ENCODE peak calls at places on chromosomes 3 and 15, in five cellular contexts. G is CD8-positive, alpha-beta memory T cell; S is activated CD4-positive, alpha-beta T cell treated with anti-CD3 and anti-CD28 coated beads for 4 hours; Y is NCI-H510A treated with DMSO at 0.1 percent for 48 hours; B is NCI-H2029 treated with DMSO at 0.1 percent for 48 hours. T is an unnamed sample.

GRCh38 chr15:72227720-72228119 is 3.3 kb downstream of the PKM start:
- DNase-seq in G (no peak), S (peak), Y (no peak), B (no peak), T (no peak)

GRCh38 chr15:26807517-26808427 is 34.9 kb upstream of the GABRB3 start:
- DNase-seq in G (no peak), S (no peak), Y (no peak), B (no peak), T (no peak)

GRCh38 chr3:117553461-117553860 is 843.9 kb downstream of the TUSC7 start:
- DNase-seq in G (no peak), S (no peak), Y (no peak), B (no peak), T (peak)

GRCh38 chr3:16101295-16102186 is 72.9 kb upstream of the GALNT15 start:
- DNase-seq in G (no peak), S (no peak), Y (no peak), B (no peak), T (peak)

GRCh38 chr15:74340139-74340538 is 27.3 kb downstream of the CYP11A1 start:
- DNase-seq in G (no peak), S (no peak), Y (no peak), B (no peak), T (no peak)

GRCh38 chr15:80988148-80988796 is 1.3 kb downstream of the MESD start:
- DNase-seq in G (no peak), S (no peak), Y (no peak), B (no peak), T (no peak)

GRCh38 chr3:8341853-8342252 is 159.8 kb upstream of the LMCD1 start:
- DNase-seq in G (no peak), S (no peak), Y (no peak), B (no peak), T (no peak)

GRCh38 chr3:34111361-34111760 is 312.9 kb downstream of the PDCD6IP start:
- DNase-seq in G (no peak), S (no peak), Y (no peak), B (no peak), T (no peak)

GRCh38 chr3:52372822-52373504 is 56.8 kb downstream of the DNAH1 start:
- DNase-seq in G (no peak), S (no peak), Y (no peak), B (no peak), T (no peak)

GRCh38 chr3:62167566-62168262 is 205.6 kb downstream of the FEZF2 start:
- DNase-seq in G (no peak), S (no peak), Y (no peak), B (no peak), T (no peak)

GRCh38 chr15:28003302-28004037 is 95.6 kb downstream of the OCA2 start:
- DNase-seq in G (no peak), S (no peak), Y (no peak), B (no peak), T (no peak)

GRCh38 chr15:34133511-34133910 is 31.6 kb downstream of the PGBD4 start:
- DNase-seq in G (no peak), S (no peak), Y (no peak), B (no peak), T (peak)

T was measured in DMS53.